ENCODE peak calls at places on chromosomes 6 and 20, in four cellular contexts. A, E, W and V are unnamed samples.
A peak's percentile ranks its signal among the peaks of the same experiment; 100 is the strongest.

GRCh38 chr6:72894091-72894490 is 272.2 kb downstream of the KCNQ5 start:
- DNase-seq in A (no peak), E (no peak), W (no peak), V (no peak)

GRCh38 chr6:71090216-71090615 is 133.4 kb upstream of the B3GAT2 start:
- DNase-seq in A (no peak), E (no peak), W (no peak), V (no peak)

GRCh38 chr6:144544266-144544830 is 259.2 kb downstream of the UTRN start:
- DNase-seq in A (no peak), E (no peak), W (no peak), V (no peak)

GRCh38 chr6:18586133-18586532 is 199.0 kb downstream of the RNF144B start:
- DNase-seq in A (no peak), E (no peak), W (no peak), V (no peak)

GRCh38 chr6:81589465-81590313 is 162.8 kb downstream of the TENT5A start:
- DNase-seq in A (no peak), E (no peak), W (no peak), V (no peak)

GRCh38 chr6:17835784-17836183 is 129.1 kb upstream of the NUP153 start:
- DNase-seq in A (no peak), E (no peak), W (no peak), V (no peak)

GRCh38 chr20:43726811-43727338 is at the start of gene GTSF1L:
- DNase-seq in A (peak; percentile 82), E (no peak), W (no peak), V (no peak)

GRCh38 chr6:10099648-10100047 is 315.2 kb downstream of the TFAP2A start:
- DNase-seq in A (no peak), E (no peak), W (no peak), V (no peak)

GRCh38 chr6:152727507-152727906 is 23.1 kb upstream of the VIP start:
- DNase-seq in A (no peak), E (no peak), W (no peak), V (no peak)

GRCh38 chr6:15442467-15442866 is 196.6 kb downstream of the JARID2 start:
- DNase-seq in A (no peak), E (no peak), W (no peak), V (no peak)

GRCh38 chr6:15441982-15442381 is 196.1 kb downstream of the JARID2 start:
- DNase-seq in A (no peak), E (no peak), W (no peak), V (no peak)

GRCh38 chr6:15440040-15440439 is 194.2 kb downstream of the JARID2 start:
- DNase-seq in A (no peak), E (no peak), W (no peak), V (no peak)

GRCh38 chr6:15443119-15443518 is 197.2 kb downstream of the JARID2 start:
- DNase-seq in A (peak; percentile 92), E (no peak), W (no peak), V (no peak)

GRCh38 chr6:15441215-15441868 is 195.5 kb downstream of the JARID2 start:
- DNase-seq in A (peak; percentile 87), E (no peak), W (no peak), V (peak; percentile 25)
- H3K27ac ChIP-seq in A (no peak overlapping the region), E (no peak overlapping the region), W (no peak overlapping the region), V (peak overlapping the region; percentile 9)

DNA sequence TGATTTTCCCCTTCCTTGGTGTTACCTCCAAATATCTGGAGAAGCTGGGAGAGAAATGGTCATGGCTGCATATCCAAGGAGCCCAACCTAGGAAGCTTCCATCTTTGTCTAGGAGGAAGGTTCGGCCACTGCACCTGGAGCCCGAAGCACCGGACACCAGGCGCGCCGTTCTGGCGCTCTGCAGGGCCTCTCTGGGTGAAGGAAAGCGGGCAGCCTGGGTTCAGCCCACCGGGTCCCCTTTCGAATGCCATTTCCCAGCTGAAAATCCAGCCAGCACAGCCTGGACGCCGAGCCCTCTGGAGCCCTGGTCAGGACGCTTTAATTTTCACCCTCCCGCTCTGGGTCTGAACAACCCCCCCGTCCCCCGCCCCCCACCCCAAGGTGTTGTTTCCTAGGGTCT is 1.2 kb downstream of the LINC00237 start:
- DNase-seq in A (no peak), E (no peak), W (no peak), V (no peak)
- H3K4me3 ChIP-seq in A (no peak overlapping the region), E (no peak overlapping the region), W (no peak overlapping the region), V (peak overlapping the region; percentile 45)

GRCh38 chr20:51176846-51177245 is 153.9 kb upstream of the KCNG1 start:
- DNase-seq in A (no peak), E (no peak), W (no peak), V (no peak)

GRCh38 chr20:51178153-51178552 is 155.2 kb upstream of the KCNG1 start:
- DNase-seq in A (no peak), E (no peak), W (no peak), V (no peak)

GRCh38 chr20:51175724-51176123 is 152.8 kb upstream of the KCNG1 start:
- DNase-seq in A (no peak), E (no peak), W (no peak), V (no peak)

GRCh38 chr20:51175156-51175555 is 152.2 kb upstream of the KCNG1 start:
- DNase-seq in A (no peak), E (no peak), W (no peak), V (no peak)

GRCh38 chr20:51176446-51176845 is 153.5 kb upstream of the KCNG1 start:
- DNase-seq in A (no peak), E (no peak), W (no peak), V (no peak)
- H3K27ac ChIP-seq in A (no peak overlapping the region), E (no peak overlapping the region), W (no peak overlapping the region), V (no peak overlapping the region)

GRCh38 chr20:11544029-11544678 is 373.5 kb upstream of the BTBD3 start:
- DNase-seq in A (peak; percentile 67), E (no peak), W (no peak), V (no peak)
- H3K4me3 ChIP-seq in A (peak overlapping the region; percentile 24), E (no peak overlapping the region), W (no peak overlapping the region), V (no peak overlapping the region)

GRCh38 chr20:10635476-10636208 is 38.2 kb downstream of the JAG1 start:
- DNase-seq in A (peak; percentile 18), E (no peak), W (no peak), V (no peak)
- H3K27ac ChIP-seq in A (no peak overlapping the region), E (peak overlapping the region; percentile 19), W (no peak overlapping the region), V (peak overlapping the region; percentile 61)